ENCODE peak calls at places on chromosomes 1 and 21, in seven cellular contexts. J is pancreas, R is Daoy, D is ureter, C is AG08396, Q is naive B cell, X is psoas muscle. B is an unnamed sample.

GRCh38 chr1:222955964-222956363 is 141.1 kb downstream of the DISP1 start:
- DNase-seq in J (no peak), R (no peak), D (no peak), C (peak; percentile 2), Q (no peak), X (no peak), B (no peak)

GRCh38 chr21:17903029-17903806 is 84.1 kb upstream of the C21orf91 start:
- DNase-seq in J (no peak), R (no peak), D (no peak), C (no peak), Q (peak; percentile 26), X (no peak), B (no peak)

GRCh38 chr1:84836145-84836544 is 56.9 kb downstream of the LPAR3 start:
- DNase-seq in J (no peak), R (peak; percentile 54), D (no peak), C (no peak), Q (no peak), X (no peak), B (no peak)

GRCh38 chr1:229625893-229626831 is at the start of the genes TAF5L and URB2:
- DNase-seq in J (peak; percentile 95), R (peak; percentile 96), D (peak; percentile 82), C (peak; percentile 98), Q (peak; percentile 90), X (peak; percentile 90), B (peak; percentile 89)

GRCh38 chr1:36796101-36796590 is 238.2 kb downstream of the GRIK3 start:
- DNase-seq in J (no peak), R (no peak), D (no peak), C (no peak), Q (no peak), X (no peak), B (no peak)

GRCh38 chr1:24300971-24301370 is 18.2 kb upstream of the GRHL3 start:
- DNase-seq in J (no peak), R (no peak), D (no peak), C (no peak), Q (no peak), X (no peak), B (no peak)

GRCh38 chr1:239107676-239108075 is 278.7 kb upstream of the CHRM3 start:
- DNase-seq in J (no peak), R (no peak), D (no peak), C (no peak), Q (no peak), X (no peak), B (no peak)

GRCh38 chr1:47696911-47697441 is 259.1 kb downstream of the FOXD2 start:
- DNase-seq in J (no peak), R (no peak), D (no peak), C (no peak), Q (no peak), X (no peak), B (no peak)

GRCh38 chr1:242349636-242350035 is 174.9 kb downstream of the PLD5 start:
- DNase-seq in J (no peak), R (no peak), D (no peak), C (no peak), Q (no peak), X (no peak), B (no peak)

GRCh38 chr1:5565726-5566125 is 426.5 kb downstream of the NPHP4 start:
- DNase-seq in J (no peak), R (no peak), D (no peak), C (no peak), Q (no peak), X (no peak), B (no peak)

GRCh38 chr1:230120949-230121381 is 53.9 kb downstream of the GALNT2 start:
- DNase-seq in J (no peak), R (peak; percentile 34), D (no peak), C (no peak), Q (no peak), X (no peak), B (no peak)

GRCh38 chr1:94325379-94326302 is 88.3 kb upstream of the ARHGAP29 start:
- DNase-seq in J (no peak), R (peak; percentile 97), D (no peak), C (peak; percentile 78), Q (no peak), X (no peak), B (no peak)

GRCh38 chr21:41369105-41369914 is 7.5 kb downstream of the MX2 start:
- DNase-seq in J (peak; percentile 65), R (no peak), D (peak; percentile 57), C (no peak), Q (peak; percentile 54), X (peak; percentile 43), B (peak; percentile 42)

GRCh38 chr1:235226933-235227332 is 65.9 kb upstream of the RBM34 start:
- DNase-seq in J (no peak), R (no peak), D (no peak), C (no peak), Q (no peak), X (no peak), B (no peak)

GRCh38 chr21:16193758-16194606 is 464.2 kb downstream of the USP25 start:
- DNase-seq in J (no peak), R (peak; percentile 26), D (no peak), C (peak; percentile 12), Q (peak; percentile 6), X (peak; percentile 42), B (peak; percentile 67)

GRCh38 chr1:42658880-42659337 is 686 bp downstream of the PPIH start:
- DNase-seq in J (no peak), R (no peak), D (no peak), C (no peak), Q (no peak), X (no peak), B (no peak)

GRCh38 chr1:44020464-44020863 is 10.8 kb downstream of the SLC6A9 start:
- DNase-seq in J (no peak), R (no peak), D (no peak), C (no peak), Q (no peak), X (no peak), B (no peak)

GRCh38 chr1:68344208-68344607 is 105.5 kb downstream of the RPE65 start:
- DNase-seq in J (no peak), R (no peak), D (no peak), C (no peak), Q (no peak), X (no peak), B (no peak)

GRCh38 chr1:165933446-165934170 is 106.2 kb downstream of the UCK2 start:
- DNase-seq in J (no peak), R (no peak), D (no peak), C (no peak), Q (no peak), X (no peak), B (no peak)

GRCh38 chr1:235030919-235031596 is 97.6 kb downstream of the TOMM20 start:
- DNase-seq in J (no peak), R (no peak), D (no peak), C (no peak), Q (no peak), X (no peak), B (no peak)

GRCh38 chr1:116748272-116748671 is 6.0 kb upstream of the CD2 start:
- DNase-seq in J (no peak), R (no peak), D (no peak), C (no peak), Q (no peak), X (no peak), B (no peak)

GRCh38 chr1:153365696-153366095 is 8.0 kb downstream of the S100A9 start:
- DNase-seq in J (no peak), R (no peak), D (no peak), C (no peak), Q (no peak), X (no peak), B (no peak)